ENCODE peak calls at places on chromosomes 13 and 19, in five cellular contexts. One of them, this sample, is unnamed.

GRCh38 chr19:12617646-12618045 is 6.9 kb downstream of the ZNF791 start:
- DNase-seq in tibial artery: no peak
- DNase-seq in tibial nerve: no peak
- DNase-seq in pancreas: no peak
- DNase-seq in lung: no peak
- DNase-seq in this sample: no peak

GRCh38 chr13:109130093-109130835 is 500.9 kb downstream of the MYO16 start:
- DNase-seq in lung: no peak
- DNase-seq in pancreas: no peak
- DNase-seq in tibial artery: no peak
- DNase-seq in tibial nerve: no peak
- DNase-seq in this sample: no peak

GRCh38 chr19:16337809-16338469 is 13.3 kb downstream of the KLF2 start:
- DNase-seq in tibial nerve: no peak
- DNase-seq in tibial artery: no peak
- DNase-seq in pancreas: no peak
- DNase-seq in lung: no peak
- DNase-seq in this sample: no peak

GRCh38 chr13:99140831-99141230 is 59.8 kb upstream of the UBAC2 start:
- DNase-seq in tibial artery: no peak
- DNase-seq in pancreas: no peak
- DNase-seq in lung: no peak
- DNase-seq in tibial nerve: no peak
- DNase-seq in this sample: no peak

GRCh38 chr13:111140562-111141105 is 25.5 kb downstream of the ARHGEF7 start:
- DNase-seq in lung: no peak
- DNase-seq in tibial artery: no peak
- DNase-seq in pancreas: no peak
- DNase-seq in tibial nerve: no peak
- DNase-seq in this sample: no peak

GRCh38 chr13:18953139-18953930 is 228.3 kb downstream of the TUBA3C start:
- DNase-seq in lung: no peak
- DNase-seq in tibial artery: no peak
- DNase-seq in pancreas: no peak
- DNase-seq in tibial nerve: no peak
- DNase-seq in this sample: no peak

GRCh38 chr13:106617561-106617960 is 49.6 kb upstream of the ARGLU1 start:
- DNase-seq in tibial artery: no peak
- DNase-seq in pancreas: no peak
- DNase-seq in lung: no peak
- DNase-seq in tibial nerve: no peak
- DNase-seq in this sample: no peak

GRCh38 chr19:38032151-38032550 is 125.1 kb downstream of the SIPA1L3 start:
- DNase-seq in lung: no peak
- DNase-seq in tibial artery: no peak
- DNase-seq in tibial nerve: no peak
- DNase-seq in pancreas: no peak
- DNase-seq in this sample: no peak

GRCh38 chr19:43560687-43561086 is 14.6 kb downstream of the XRCC1 start:
- DNase-seq in lung: no peak
- DNase-seq in pancreas: no peak
- DNase-seq in tibial artery: no peak
- DNase-seq in tibial nerve: no peak
- DNase-seq in this sample: no peak

GRCh38 chr13:71979616-71980015 is 112.6 kb upstream of the DACH1 start:
- DNase-seq in lung: no peak
- DNase-seq in tibial artery: no peak
- DNase-seq in pancreas: no peak
- DNase-seq in tibial nerve: no peak
- DNase-seq in this sample: no peak

GRCh38 chr13:50130686-50131051 is 115.4 kb downstream of the KCNRG start:
- DNase-seq in pancreas: no peak
- DNase-seq in tibial artery: peak; percentile 45
- DNase-seq in tibial nerve: no peak
- DNase-seq in lung: no peak
- DNase-seq in this sample: no peak

GRCh38 chr19:1210227-1210538 is 4.6 kb downstream of the STK11 start:
- DNase-seq in tibial nerve: no peak
- DNase-seq in lung: no peak
- DNase-seq in pancreas: no peak
- DNase-seq in tibial artery: no peak
- DNase-seq in this sample: no peak

GRCh38 chr13:80037505-80037888 is 303.4 kb downstream of the SPRY2 start:
- DNase-seq in tibial nerve: no peak
- DNase-seq in tibial artery: no peak
- DNase-seq in lung: no peak
- DNase-seq in pancreas: no peak
- DNase-seq in this sample: no peak

GRCh38 chr19:38617764-38618589 is at the start of gene MAP4K1:
- DNase-seq in tibial artery: peak; percentile 29
- DNase-seq in lung: no peak
- DNase-seq in pancreas: peak; percentile 40
- DNase-seq in tibial nerve: no peak
- DNase-seq in this sample: peak; percentile 54

GRCh38 chr13:80973721-80974120 is 632.8 kb upstream of the SPRY2 start:
- DNase-seq in pancreas: no peak
- DNase-seq in tibial artery: no peak
- DNase-seq in tibial nerve: no peak
- DNase-seq in lung: no peak
- DNase-seq in this sample: no peak

GRCh38 chr13:79522583-79522982 is 41.6 kb downstream of the NDFIP2 start:
- DNase-seq in pancreas: no peak
- DNase-seq in lung: no peak
- DNase-seq in tibial nerve: no peak
- DNase-seq in tibial artery: no peak
- DNase-seq in this sample: no peak

GRCh38 chr13:48249018-48249417 is 16.0 kb downstream of the ITM2B start:
- DNase-seq in tibial artery: no peak
- DNase-seq in pancreas: no peak
- DNase-seq in tibial nerve: no peak
- DNase-seq in lung: no peak
- DNase-seq in this sample: no peak

GRCh38 chr13:76754414-76754813 is 131.8 kb downstream of the KCTD12 start:
- DNase-seq in tibial artery: peak; percentile 21
- DNase-seq in pancreas: no peak
- DNase-seq in tibial nerve: no peak
- DNase-seq in lung: no peak
- DNase-seq in this sample: no peak

GRCh38 chr19:38849746-38850230 is at the start of gene HNRNPL:
- DNase-seq in lung: peak; percentile 99
- DNase-seq in tibial artery: no peak
- DNase-seq in tibial nerve: no peak
- DNase-seq in pancreas: no peak
- DNase-seq in this sample: peak; percentile 100

GRCh38 chr13:69389899-69390298 is 717.7 kb upstream of the ATXN8OS start:
- DNase-seq in lung: no peak
- DNase-seq in tibial nerve: no peak
- DNase-seq in pancreas: no peak
- DNase-seq in tibial artery: no peak
- DNase-seq in this sample: no peak

GRCh38 chr19:40143612-40144011 is 47.6 kb upstream of the MAP3K10 start:
- DNase-seq in tibial artery: no peak
- DNase-seq in tibial nerve: no peak
- DNase-seq in pancreas: no peak
- DNase-seq in lung: no peak
- DNase-seq in this sample: no peak

GRCh38 chr13:75583101-75583500 is 33.5 kb downstream of the UCHL3 start:
- DNase-seq in tibial artery: no peak
- DNase-seq in tibial nerve: no peak
- DNase-seq in pancreas: no peak
- DNase-seq in lung: no peak
- DNase-seq in this sample: no peak

GRCh38 chr19:56350416-56351045 is 35.9 kb upstream of the ZSCAN5A start:
- DNase-seq in pancreas: peak; percentile 41
- DNase-seq in tibial nerve: no peak
- DNase-seq in tibial artery: peak; percentile 56
- DNase-seq in lung: no peak
- DNase-seq in this sample: no peak

GRCh38 chr19:50607874-50608785 is 31.6 kb downstream of the SYT3 start:
- DNase-seq in tibial artery: peak; percentile 46
- DNase-seq in lung: peak; percentile 82
- DNase-seq in tibial nerve: no peak
- DNase-seq in pancreas: peak; percentile 39
- DNase-seq in this sample: no peak

GRCh38 chr19:5624154-5624663 is 1.3 kb downstream of the SAFB start:
- DNase-seq in tibial nerve: peak; percentile 23
- DNase-seq in lung: peak; percentile 42
- DNase-seq in tibial artery: peak; percentile 55
- DNase-seq in pancreas: peak; percentile 44
- DNase-seq in this sample: no peak

GRCh38 chr19:1501200-1501595 is 10.2 kb downstream of the REEP6 start:
- DNase-seq in tibial artery: no peak
- DNase-seq in pancreas: peak; percentile 57
- DNase-seq in lung: no peak
- DNase-seq in tibial nerve: no peak
- DNase-seq in this sample: no peak

GRCh38 chr13:97751477-97751876 is 202.0 kb upstream of the IPO5 start:
- DNase-seq in tibial nerve: no peak
- DNase-seq in tibial artery: no peak
- DNase-seq in lung: no peak
- DNase-seq in pancreas: no peak
- DNase-seq in this sample: no peak

GRCh38 chr13:97753269-97753668 is 200.2 kb upstream of the IPO5 start:
- DNase-seq in lung: no peak
- DNase-seq in tibial artery: no peak
- DNase-seq in tibial nerve: no peak
- DNase-seq in pancreas: no peak
- DNase-seq in this sample: no peak

GRCh38 chr13:97753942-97754670 is 199.4 kb upstream of the IPO5 start:
- DNase-seq in tibial artery: no peak
- DNase-seq in tibial nerve: no peak
- DNase-seq in pancreas: no peak
- DNase-seq in lung: no peak
- DNase-seq in this sample: no peak

GRCh38 chr13:97743946-97744345 is 209.5 kb upstream of the IPO5 start:
- DNase-seq in lung: no peak
- DNase-seq in tibial nerve: no peak
- DNase-seq in pancreas: no peak
- DNase-seq in tibial artery: no peak
- DNase-seq in this sample: no peak

GRCh38 chr13:97749174-97749573 is 204.3 kb upstream of the IPO5 start:
- DNase-seq in tibial artery: no peak
- DNase-seq in tibial nerve: no peak
- DNase-seq in lung: no peak
- DNase-seq in pancreas: no peak
- DNase-seq in this sample: no peak
- TF ChIP-seq CTCF in tibial artery: no peak
- TF ChIP-seq CTCF in tibial nerve: no peak
- TF ChIP-seq CTCF in lung: no peak
- TF ChIP-seq CTCF in pancreas: no peak
- TF ChIP-seq CTCF in this sample: no peak

GRCh38 chr13:32430018-32430747 is 2.3 kb upstream of the N4BP2L1 start:
- DNase-seq in tibial artery: no peak
- DNase-seq in tibial nerve: no peak
- DNase-seq in pancreas: no peak
- DNase-seq in lung: no peak
- DNase-seq in this sample: no peak

GRCh38 chr13:32426981-32427851 is 714 bp downstream of the N4BP2L1 start:
- DNase-seq in tibial nerve: peak; percentile 20
- DNase-seq in lung: peak; percentile 51
- DNase-seq in pancreas: peak; percentile 61
- DNase-seq in tibial artery: peak; percentile 61
- DNase-seq in this sample: no peak

GRCh38 chr13:32429406-32429909 is 1.5 kb upstream of the N4BP2L1 start:
- DNase-seq in tibial artery: no peak
- DNase-seq in lung: no peak
- DNase-seq in tibial nerve: no peak
- DNase-seq in pancreas: no peak
- DNase-seq in this sample: no peak

GRCh38 chr13:32427852-32428580 is at the start of gene N4BP2L1:
- DNase-seq in tibial nerve: peak; percentile 63
- DNase-seq in tibial artery: peak; percentile 82
- DNase-seq in lung: peak; percentile 74
- DNase-seq in pancreas: peak; percentile 76
- DNase-seq in this sample: peak; percentile 45

DNA sequence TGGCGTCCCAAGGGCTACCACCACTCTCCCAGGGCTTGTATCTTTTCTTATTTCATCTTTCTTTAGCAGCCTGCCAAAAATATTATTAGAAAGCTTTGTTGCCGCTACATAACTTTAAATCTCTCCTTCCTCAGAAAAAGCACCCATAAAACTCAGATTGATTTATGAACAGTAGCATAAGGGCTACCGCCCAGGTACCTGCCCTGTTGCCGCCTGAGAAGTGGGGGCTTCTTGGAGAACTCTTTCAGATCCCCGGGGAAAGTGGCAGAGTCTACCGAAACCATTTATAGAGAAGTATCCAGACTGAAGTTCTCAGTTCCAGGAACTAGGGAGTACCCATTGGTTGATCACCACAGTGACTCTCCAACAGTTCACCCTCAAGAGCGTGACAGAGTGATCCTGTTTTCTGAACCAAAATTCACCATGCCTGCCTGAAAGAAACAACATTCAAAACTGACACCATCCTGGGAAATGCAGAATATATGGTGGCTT is 697 bp upstream of the N4BP2L1 start:
- DNase-seq in tibial nerve: no peak
- DNase-seq in pancreas: no peak
- DNase-seq in tibial artery: no peak
- DNase-seq in lung: no peak
- DNase-seq in this sample: no peak
- H3K27ac ChIP-seq in tibial nerve: peak overlapping the region; percentile 99
- H3K27ac ChIP-seq in pancreas: peak overlapping the region; percentile 83
- H3K27ac ChIP-seq in tibial artery: peak overlapping the region; percentile 94
- H3K27ac ChIP-seq in lung: peak overlapping the region; percentile 91
- H3K27ac ChIP-seq in this sample: peak overlapping the region; percentile 88

DNA sequence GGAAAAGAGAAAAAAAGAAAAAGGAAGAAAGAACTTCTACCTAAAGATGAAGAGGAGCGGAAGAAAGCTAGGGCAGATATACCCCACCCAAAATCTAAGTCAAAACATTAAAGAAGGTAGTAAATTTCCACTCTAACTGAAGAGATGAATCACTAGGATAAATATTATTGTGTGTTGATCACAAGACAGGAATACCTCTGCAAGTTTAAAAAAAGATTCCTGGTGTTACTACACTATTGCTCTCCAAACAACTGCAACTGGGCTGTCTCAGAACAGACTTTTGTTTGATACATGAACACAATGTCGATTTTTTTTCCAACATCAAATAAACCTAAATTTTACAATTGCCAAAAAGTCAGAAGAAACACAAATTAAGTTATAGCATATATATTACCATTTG is 6.8 kb downstream of the HSPH1 start:
- DNase-seq in pancreas: no peak
- DNase-seq in tibial artery: no peak
- DNase-seq in lung: no peak
- DNase-seq in tibial nerve: no peak
- DNase-seq in this sample: no peak
- H3K36me3 ChIP-seq in pancreas: peaks cover 9% of the 10 kb centered on the region
- H3K36me3 ChIP-seq in tibial artery: peaks cover 55% of the 10 kb centered on the region
- H3K36me3 ChIP-seq in lung: peaks cover 8% of the 10 kb centered on the region
- H3K36me3 ChIP-seq in tibial nerve: peaks cover 10% of the 10 kb centered on the region
- H3K36me3 ChIP-seq in this sample: no peaks in the 10 kb centered on the region

DNA sequence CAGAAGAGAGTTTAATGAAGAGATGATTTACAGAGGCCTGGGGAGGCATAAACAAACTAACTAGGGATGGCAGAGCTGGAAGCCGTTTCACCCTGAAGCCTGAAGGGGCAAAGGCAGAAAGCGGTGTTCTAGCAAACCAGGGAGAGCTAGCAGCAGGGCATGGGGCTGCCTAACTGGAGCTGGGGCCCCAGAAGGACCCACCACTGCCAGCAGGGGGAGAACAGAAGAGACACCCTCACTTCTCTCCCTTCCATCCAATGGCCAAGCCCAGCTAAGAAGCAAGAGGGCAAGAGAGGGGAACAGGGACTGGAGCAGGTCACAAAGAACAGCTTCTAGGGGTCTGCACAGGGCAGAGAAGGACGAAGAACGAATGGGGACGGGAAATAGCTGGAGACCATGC is 195.5 kb downstream of the KATNAL1 start:
- DNase-seq in tibial nerve: no peak
- DNase-seq in pancreas: no peak
- DNase-seq in lung: no peak
- DNase-seq in tibial artery: no peak
- DNase-seq in this sample: no peak
- TF ChIP-seq CTCF in tibial nerve: no peak
- TF ChIP-seq CTCF in pancreas: no peak
- TF ChIP-seq CTCF in lung: no peak
- TF ChIP-seq CTCF in tibial artery: no peak
- TF ChIP-seq CTCF in this sample: no peak

This sample was measured in esophagus squamous epithelium.